ENCODE peak calls at places on chromosomes 2 and 18, in ten cellular contexts. E is SK-N-SH, Y is K562, B is stomach, M is GM12878, T is transverse colon, Q is upper lobe of left lung, D is sigmoid colon, O is suprapubic skin, U is HepG2. K is an unnamed sample.
A peak's percentile ranks its signal among the peaks of the same experiment; 100 is the strongest.

GRCh38 chr2:8796315-8796848 is 41.0 kb downstream of the KIDINS220 start:
- DNase-seq in Q (no peak), O (no peak), M (no peak), E (no peak), Y (no peak), U (no peak), B (no peak), D (no peak), T (no peak), K (no peak)

GRCh38 chr2:207133862-207134519 is 31.8 kb downstream of the KLF7 start:
- DNase-seq in U (no peak), T (peak; percentile 51), E (no peak), O (peak; percentile 81), D (peak; percentile 93), Y (no peak), Q (no peak), M (no peak), B (no peak), K (no peak)

GRCh38 chr2:3495956-3496355 is 23.4 kb downstream of the ADI1 start:
- DNase-seq in Q (no peak), U (no peak), D (no peak), O (no peak), M (no peak), B (no peak), Y (no peak), T (no peak), E (no peak), K (no peak)

GRCh38 chr18:44819944-44820510 is 139.3 kb downstream of the SETBP1 start:
- DNase-seq in U (no peak), O (no peak), Q (peak; percentile 42), B (no peak), D (peak; percentile 86), Y (no peak), T (no peak), E (no peak), M (no peak), K (no peak)

GRCh38 chr2:225494100-225494459 is 94.6 kb downstream of the NYAP2 start:
- DNase-seq in T (no peak), Q (no peak), E (no peak), M (no peak), O (no peak), D (no peak), Y (no peak), B (no peak), U (no peak), K (no peak)

GRCh38 chr18:3383381-3383915 is 66.5 kb upstream of the TGIF1 start:
- DNase-seq in B (no peak), Y (no peak), E (no peak), M (no peak), O (no peak), Q (no peak), T (no peak), D (no peak), U (no peak), K (no peak)

GRCh38 chr2:63580651-63581050 is 7.6 kb downstream of the WDPCP start:
- DNase-seq in O (no peak), T (no peak), Y (no peak), Q (no peak), E (no peak), D (no peak), U (no peak), M (no peak), B (no peak), K (no peak)

GRCh38 chr2:226427538-226428307 is 371.9 kb downstream of the IRS1 start:
- DNase-seq in O (no peak), T (no peak), U (peak; percentile 20), Q (no peak), B (no peak), E (peak; percentile 1), D (no peak), Y (no peak), M (no peak), K (no peak)

GRCh38 chr2:63057249-63058148 is 6.9 kb downstream of the OTX1 start:
- DNase-seq in M (no peak), U (no peak), O (no peak), E (peak; percentile 27), T (no peak), Q (no peak), B (no peak), D (no peak), Y (no peak), K (peak; percentile 42)

GRCh38 chr2:4354678-4355077 is 651.3 kb downstream of the DCDC2C start:
- DNase-seq in E (peak; percentile 51), B (no peak), Q (peak; percentile 15), T (no peak), O (no peak), D (no peak), U (peak; percentile 28), M (no peak), Y (peak; percentile 8), K (no peak)

GRCh38 chr18:34196231-34196630 is 28.5 kb downstream of the NOL4 start:
- DNase-seq in M (no peak), E (no peak), Q (no peak), Y (no peak), O (no peak), D (no peak), U (no peak), T (no peak), B (no peak), K (no peak)
- TF ChIP-seq POLR2AphosphoS5 in M (no peak), E (no peak), Q (no peak), Y (no peak), O (no peak), D (no peak), U (no peak), T (no peak), B (no peak), K (no peak)

DNA sequence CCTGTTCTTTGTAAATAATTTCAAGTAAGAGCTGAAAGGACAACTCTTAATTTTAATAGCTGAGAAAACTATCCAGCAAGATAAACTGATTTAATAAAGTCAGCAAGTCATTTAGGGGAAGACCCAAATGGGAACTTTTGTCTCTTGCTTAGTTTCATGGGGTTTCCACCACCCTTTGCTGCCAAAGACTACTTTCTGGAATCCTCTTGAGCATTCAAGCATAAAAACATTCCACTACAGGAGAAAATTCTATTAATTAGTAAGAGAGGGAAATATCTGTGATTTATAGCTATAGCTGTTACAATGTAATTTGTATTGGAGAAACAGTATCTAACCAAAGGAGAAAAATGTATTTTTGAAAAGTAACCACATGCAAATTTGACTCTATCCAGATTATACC is 20.6 kb downstream of the EFEMP1 start:
- DNase-seq in T (no peak), D (no peak), U (no peak), Y (no peak), B (no peak), M (no peak), E (no peak), Q (no peak), O (no peak), K (no peak)
- TF ChIP-seq EP300 in T (no peak), D (no peak), U (no peak), Y (no peak), B (no peak), M (no peak), E (no peak), Q (no peak), O (no peak), K (no peak)

GRCh38 chr2:101052147-101052546 is 50.1 kb downstream of the RPL31 start:
- DNase-seq in B (no peak), D (no peak), Y (no peak), Q (no peak), O (no peak), U (no peak), T (no peak), M (no peak), E (no peak), K (no peak)

GRCh38 chr2:101047774-101048173 is 45.7 kb downstream of the RPL31 start:
- DNase-seq in O (no peak), D (no peak), Y (no peak), B (no peak), U (no peak), T (no peak), Q (no peak), M (no peak), E (no peak), K (no peak)

GRCh38 chr2:101048756-101049155 is 46.7 kb downstream of the RPL31 start:
- DNase-seq in E (no peak), O (no peak), U (no peak), D (no peak), Y (no peak), T (no peak), M (no peak), B (no peak), Q (no peak), K (no peak)

GRCh38 chr2:101045330-101045729 is 43.2 kb downstream of the RPL31 start:
- DNase-seq in T (no peak), Y (no peak), D (no peak), M (no peak), U (no peak), B (no peak), E (no peak), O (no peak), Q (no peak), K (no peak)

DNA sequence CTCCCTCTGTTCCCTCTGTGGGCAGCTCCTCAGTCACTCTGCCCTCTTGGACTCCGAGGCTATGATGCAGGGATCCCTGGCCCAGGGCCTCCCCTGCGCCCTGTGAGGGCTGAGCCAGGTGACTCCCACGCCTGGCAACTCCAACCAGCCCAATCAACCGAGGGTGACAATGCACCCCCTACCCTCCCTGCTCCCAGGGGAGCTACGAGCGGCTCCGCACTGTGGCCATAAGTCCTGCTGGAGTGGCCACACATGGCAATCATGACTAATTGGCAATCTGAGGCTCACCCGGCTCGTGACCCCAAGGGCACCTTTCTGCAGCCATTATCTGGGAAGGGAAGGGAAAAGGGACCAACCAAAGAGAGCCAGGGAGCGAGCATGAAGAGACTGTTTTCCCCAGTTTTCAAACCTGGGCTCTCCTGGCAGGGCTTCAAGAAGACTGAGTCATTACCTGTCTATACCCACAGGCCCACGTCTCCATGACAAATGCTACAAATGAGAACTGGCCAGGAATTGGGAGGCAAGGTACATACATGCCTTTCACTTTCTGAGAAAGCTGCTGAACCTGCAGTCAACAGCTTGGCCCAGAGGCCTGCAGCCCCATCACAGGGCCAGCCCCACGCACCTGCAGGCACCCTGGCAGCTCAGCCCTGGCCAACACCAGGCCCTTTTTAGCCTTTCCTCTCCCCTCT is 45.1 kb downstream of the RPL31 start:
- DNase-seq in M (no peak), Q (no peak), U (no peak), D (no peak), E (no peak), O (no peak), Y (no peak), T (no peak), B (peak; percentile 56), K (no peak)
- TF ChIP-seq POLR2AphosphoS5 in M (no peak), Q (no peak), U (no peak), D (no peak), E (no peak), O (no peak), Y (no peak), T (no peak), B (no peak), K (no peak)

DNA sequence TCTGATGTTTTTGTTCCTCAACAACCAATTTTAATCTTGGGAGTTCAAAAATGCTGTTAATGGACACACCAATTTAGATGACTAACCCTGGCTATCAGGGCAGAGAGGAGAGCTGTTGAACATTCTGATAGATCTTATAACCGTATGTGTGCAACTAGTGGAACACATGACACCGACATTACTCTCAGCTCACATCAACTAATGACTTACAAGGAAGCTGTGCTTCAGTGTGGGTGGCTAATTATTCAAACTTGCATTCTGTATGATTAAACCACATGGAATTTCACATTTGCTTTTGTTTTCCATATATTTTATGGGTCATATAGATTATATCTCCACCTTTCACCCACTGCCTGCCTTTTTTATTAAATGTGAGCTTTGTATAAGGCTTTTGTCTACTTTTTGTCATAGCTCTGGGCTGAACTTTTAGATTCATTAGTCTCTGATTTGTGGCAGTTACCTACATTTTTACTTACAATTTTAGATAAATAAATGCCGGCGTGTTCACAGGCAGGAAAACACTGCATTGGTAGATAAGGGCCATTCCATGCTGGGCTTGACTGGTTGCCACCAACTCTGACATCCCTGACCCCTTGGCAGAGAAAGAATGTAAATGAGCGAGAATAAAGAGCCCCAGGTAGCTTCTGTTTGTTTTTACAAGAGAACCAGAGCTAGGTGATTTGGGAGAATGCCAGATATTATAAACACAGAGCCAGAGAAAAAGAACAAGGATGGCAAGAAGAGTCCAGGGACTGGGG is 35.6 kb downstream of the LYPD6 start:
- DNase-seq in T (no peak), D (no peak), O (no peak), B (peak; percentile 83), Q (no peak), Y (no peak), U (peak; percentile 29), M (no peak), E (peak; percentile 17), K (peak; percentile 10)
- TF ChIP-seq EP300 in T (no peak), D (no peak), O (no peak), B (no peak), Q (no peak), Y (no peak), U (no peak), M (no peak), E (no peak), K (no peak)

K was measured in esophagus muscularis mucosa.